ENCODE peak calls at places on chromosomes 16 and 17, in six cellular contexts. L, Z, D, C, V and W are unnamed samples.
A peak's percentile ranks its signal among the peaks of the same experiment; 100 is the strongest.

GRCh38 chr17:17125136-17126084 is 80.7 kb downstream of the PLD6 start:
- DNase-seq in L (no peak), Z (peak; percentile 44), D (no peak), C (no peak), V (no peak), W (no peak)

GRCh38 chr17:19331134-19331533 is 31.4 kb downstream of the B9D1 start:
- DNase-seq in L (no peak), Z (no peak), D (no peak), C (peak; percentile 71), V (no peak), W (no peak)

GRCh38 chr17:28342313-28342712 is 6.8 kb downstream of the TNFAIP1 start:
- DNase-seq in L (no peak), Z (no peak), D (no peak), C (no peak), V (no peak), W (no peak)

GRCh38 chr16:85520853-85521736 is 92.0 kb upstream of the GSE1 start:
- DNase-seq in L (peak; percentile 89), Z (no peak), D (no peak), C (no peak), V (no peak), W (no peak)

GRCh38 chr16:77169650-77170236 is 21.2 kb upstream of the MON1B start:
- DNase-seq in L (no peak), Z (peak; percentile 78), D (no peak), C (peak; percentile 44), V (peak; percentile 54), W (no peak)

GRCh38 chr17:38869647-38870258 is at the start of gene LASP1:
- DNase-seq in L (peak; percentile 94), Z (peak; percentile 94), D (peak; percentile 85), C (peak; percentile 93), V (peak; percentile 79), W (peak; percentile 53)

GRCh38 chr17:8382880-8383142 is 182 bp downstream of the RPL26 start:
- DNase-seq in L (no peak), Z (no peak), D (no peak), C (no peak), V (no peak), W (no peak)

GRCh38 chr17:41667280-41668008 is 21.2 kb upstream of the EIF1 start:
- DNase-seq in L (no peak), Z (no peak), D (no peak), C (no peak), V (no peak), W (no peak)

GRCh38 chr17:9401434-9401833 is 174.2 kb downstream of the STX8 start:
- DNase-seq in L (no peak), Z (no peak), D (no peak), C (peak; percentile 45), V (no peak), W (no peak)

DNA sequence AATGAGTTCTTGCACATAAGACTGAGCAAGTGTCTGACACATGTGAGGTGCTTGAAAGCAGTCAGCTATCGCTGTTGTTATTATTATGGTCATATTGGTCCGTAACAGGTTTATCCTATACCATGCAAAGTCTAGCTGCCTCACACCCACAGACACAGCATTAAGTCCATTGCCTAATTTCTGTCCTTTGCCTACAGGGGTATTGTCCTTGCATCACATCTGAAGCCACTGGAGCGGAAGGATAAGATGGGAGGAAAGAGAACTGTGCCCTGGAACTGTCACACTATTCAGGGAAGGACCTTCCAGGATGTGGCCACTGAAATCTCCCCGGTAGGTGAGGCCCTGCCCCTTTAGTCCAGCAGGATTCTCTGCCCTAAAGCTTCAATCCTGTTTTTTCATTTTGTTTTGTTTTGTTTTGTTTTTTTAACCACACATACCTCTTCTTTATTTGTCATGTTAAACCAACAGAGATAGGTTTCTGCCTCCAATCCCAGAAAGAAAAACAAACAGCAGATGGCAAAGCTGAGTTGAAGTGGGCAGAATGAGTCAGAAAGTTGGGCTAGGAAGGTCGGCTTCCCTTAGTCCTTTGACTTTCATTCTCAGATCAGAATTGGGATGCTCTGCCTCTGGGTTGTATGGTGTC is 2.2 kb upstream of the EFTUD2 start:
- DNase-seq in L (no peak), Z (no peak), D (no peak), C (peak; percentile 63), V (no peak), W (no peak)
- TF ChIP-seq CTCF in L (no peak), Z (no peak), D (no peak), C (no peak), V (no peak), W (no peak)

GRCh38 chr17:75854111-75854748 is 905 bp downstream of the WBP2 start:
- DNase-seq in L (no peak), Z (peak; percentile 32), D (peak; percentile 42), C (peak; percentile 68), V (no peak), W (no peak)

GRCh38 chr17:75854881-75855309 is 240 bp downstream of the WBP2 start:
- DNase-seq in L (no peak), Z (no peak), D (no peak), C (no peak), V (no peak), W (no peak)

GRCh38 chr17:75856062-75856681 is 1.0 kb upstream of the WBP2 start:
- DNase-seq in L (no peak), Z (no peak), D (peak; percentile 26), C (no peak), V (peak; percentile 55), W (no peak)

GRCh38 chr17:75853410-75853809 is 1.7 kb downstream of the WBP2 start:
- DNase-seq in L (no peak), Z (no peak), D (no peak), C (peak; percentile 49), V (no peak), W (no peak)

GRCh38 chr17:75855310-75856061 is at the start of gene WBP2:
- DNase-seq in L (peak; percentile 94), Z (peak; percentile 100), D (peak; percentile 99), C (peak; percentile 100), V (peak; percentile 95), W (peak; percentile 96)
- TF ChIP-seq CTCF in L (peak; percentile 12), Z (peak; percentile 68), D (peak; percentile 47), C (no peak), V (peak; percentile 60), W (no peak)

GRCh38 chr16:732936-733335 is 6.0 kb downstream of the HAGHL start:
- DNase-seq in L (no peak), Z (no peak), D (no peak), C (no peak), V (no peak), W (no peak)

GRCh38 chr16:735982-736453 is 4.8 kb downstream of the CIAO3 start:
- DNase-seq in L (no peak), Z (no peak), D (no peak), C (no peak), V (no peak), W (no peak)

GRCh38 chr16:733382-734207 is 6.7 kb downstream of the HAGHL start:
- DNase-seq in L (no peak), Z (peak; percentile 35), D (no peak), C (no peak), V (peak; percentile 23), W (no peak)

GRCh38 chr16:734981-735881 is 5.6 kb downstream of the CIAO3 start:
- DNase-seq in L (no peak), Z (no peak), D (no peak), C (no peak), V (no peak), W (no peak)

GRCh38 chr16:734208-734980 is 6.4 kb downstream of the CIAO3 start:
- DNase-seq in L (no peak), Z (no peak), D (no peak), C (no peak), V (no peak), W (no peak)
- TF ChIP-seq CTCF in L (no peak), Z (no peak), D (no peak), C (no peak), V (no peak), W (no peak)

GRCh38 chr17:72076678-72077030 is 44.2 kb upstream of the SOX9 start:
- DNase-seq in L (no peak), Z (no peak), D (no peak), C (no peak), V (no peak), W (no peak)

GRCh38 chr17:72079700-72080099 is 41.1 kb upstream of the SOX9 start:
- DNase-seq in L (no peak), Z (no peak), D (no peak), C (no peak), V (no peak), W (no peak)

GRCh38 chr17:72075995-72076677 is 44.7 kb upstream of the SOX9 start:
- DNase-seq in L (no peak), Z (peak; percentile 28), D (no peak), C (no peak), V (no peak), W (no peak)

DNA sequence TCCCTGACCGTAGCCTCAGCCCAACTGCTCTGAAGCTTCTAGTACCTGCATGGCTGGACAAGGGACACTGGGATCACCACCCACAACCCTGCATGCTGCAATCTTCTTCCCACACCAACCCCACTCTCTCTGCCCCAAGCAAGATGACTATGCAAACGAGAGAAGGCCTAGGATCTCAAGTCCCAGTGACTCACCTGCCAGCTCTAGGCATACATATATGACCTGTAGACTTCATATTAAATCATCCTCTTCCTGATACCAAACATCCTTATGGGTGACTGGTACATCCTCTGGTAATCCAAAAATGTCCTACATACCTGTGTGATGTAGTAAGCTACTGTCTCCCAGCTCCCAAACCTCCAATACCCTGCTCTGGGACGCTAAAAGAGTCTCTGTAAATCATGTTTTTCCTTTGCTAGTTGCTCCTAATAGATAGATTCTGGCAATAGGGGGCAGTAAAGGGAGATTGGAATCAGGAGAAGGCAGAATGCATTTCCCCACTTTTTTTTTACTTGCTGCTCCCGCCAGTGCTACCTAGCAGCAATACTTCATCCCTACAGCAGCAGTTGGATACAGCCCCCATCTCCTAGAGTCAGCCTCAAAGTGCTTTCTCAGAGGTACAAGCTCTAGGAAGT is 43.4 kb upstream of the SOX9 start:
- DNase-seq in L (no peak), Z (peak; percentile 45), D (no peak), C (no peak), V (no peak), W (no peak)
- TF ChIP-seq CTCF in L (no peak), Z (peak; percentile 46), D (no peak), C (no peak), V (no peak), W (no peak)

DNA sequence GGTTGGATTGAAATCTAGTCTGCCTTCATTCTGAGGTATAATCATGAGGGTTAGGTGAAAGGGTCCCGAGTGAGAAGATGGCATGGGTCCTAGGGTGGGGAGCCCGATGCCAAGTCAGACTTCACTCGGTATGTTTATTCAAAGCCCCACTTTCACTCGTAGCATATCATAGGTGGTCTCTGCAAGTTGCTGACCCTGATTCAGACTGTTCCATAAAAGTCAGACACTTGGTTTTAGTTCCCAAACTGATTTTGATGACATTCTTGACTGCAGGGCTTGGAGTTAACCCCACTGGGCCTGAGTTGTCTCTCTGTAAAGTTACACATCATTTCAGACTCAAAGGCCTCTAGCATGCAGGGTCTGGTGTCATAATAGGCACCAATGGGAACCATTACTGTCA is 17.8 kb downstream of the HAPSTR1 start:
- DNase-seq in L (no peak), Z (no peak), D (no peak), C (no peak), V (no peak), W (no peak)
- TF ChIP-seq CTCF in L (no peak), Z (no peak), D (no peak), C (no peak), V (no peak), W (no peak)